ENCODE peak calls at places on chromosome 5, in eight cellular contexts. One of them, this sample, is unnamed.

GRCh38 chr5:76714771-76715483 is 999 bp upstream of the F2R start:
- DNase-seq in endothelial cell of umbilical vein: no peak
- DNase-seq in K562: no peak
- DNase-seq in trophoblast cell: no peak
- DNase-seq in HepG2: no peak
- DNase-seq in uterus: no peak
- DNase-seq in SJSA1: no peak
- DNase-seq in A673: peak; percentile 96
- DNase-seq in this sample: no peak

GRCh38 chr5:37771731-37772130 is 68.1 kb downstream of the GDNF start:
- DNase-seq in K562: no peak
- DNase-seq in A673: no peak
- DNase-seq in endothelial cell of umbilical vein: no peak
- DNase-seq in SJSA1: peak; percentile 98
- DNase-seq in trophoblast cell: peak; percentile 88
- DNase-seq in HepG2: no peak
- DNase-seq in uterus: no peak
- DNase-seq in this sample: no peak

GRCh38 chr5:148029131-148029530 is 34.6 kb upstream of the SPINK5 start:
- DNase-seq in A673: no peak
- DNase-seq in K562: no peak
- DNase-seq in uterus: no peak
- DNase-seq in endothelial cell of umbilical vein: no peak
- DNase-seq in SJSA1: no peak
- DNase-seq in trophoblast cell: no peak
- DNase-seq in HepG2: no peak
- DNase-seq in this sample: no peak

GRCh38 chr5:177565046-177565445 is 10.7 kb upstream of the FAM193B start:
- DNase-seq in endothelial cell of umbilical vein: no peak
- DNase-seq in uterus: no peak
- DNase-seq in SJSA1: no peak
- DNase-seq in K562: no peak
- DNase-seq in HepG2: no peak
- DNase-seq in trophoblast cell: no peak
- DNase-seq in A673: no peak
- DNase-seq in this sample: no peak

GRCh38 chr5:133754575-133755169 is 142.3 kb upstream of the FSTL4 start:
- DNase-seq in trophoblast cell: peak; percentile 31
- DNase-seq in HepG2: peak; percentile 28
- DNase-seq in SJSA1: no peak
- DNase-seq in A673: peak; percentile 41
- DNase-seq in endothelial cell of umbilical vein: peak; percentile 21
- DNase-seq in K562: peak; percentile 30
- DNase-seq in uterus: no peak
- DNase-seq in this sample: no peak

GRCh38 chr5:174323878-174324281 is 278.4 kb downstream of the NSG2 start:
- DNase-seq in A673: peak; percentile 28
- DNase-seq in trophoblast cell: no peak
- DNase-seq in K562: peak; percentile 46
- DNase-seq in SJSA1: no peak
- DNase-seq in HepG2: peak; percentile 19
- DNase-seq in uterus: no peak
- DNase-seq in endothelial cell of umbilical vein: no peak
- DNase-seq in this sample: no peak

GRCh38 chr5:43073597-43074546 is 33.8 kb upstream of the ANXA2R start:
- DNase-seq in SJSA1: peak; percentile 41
- DNase-seq in HepG2: peak; percentile 49
- DNase-seq in K562: peak; percentile 65
- DNase-seq in endothelial cell of umbilical vein: peak; percentile 34
- DNase-seq in A673: peak; percentile 62
- DNase-seq in uterus: no peak
- DNase-seq in trophoblast cell: no peak
- DNase-seq in this sample: no peak

GRCh38 chr5:72653586-72653985 is 146.4 kb upstream of the ZNF366 start:
- DNase-seq in endothelial cell of umbilical vein: no peak
- DNase-seq in trophoblast cell: no peak
- DNase-seq in K562: no peak
- DNase-seq in A673: no peak
- DNase-seq in HepG2: no peak
- DNase-seq in uterus: no peak
- DNase-seq in SJSA1: peak; percentile 49
- DNase-seq in this sample: no peak

GRCh38 chr5:144028644-144029043 is 141.8 kb downstream of the YIPF5 start:
- DNase-seq in K562: no peak
- DNase-seq in trophoblast cell: no peak
- DNase-seq in SJSA1: peak; percentile 11
- DNase-seq in uterus: no peak
- DNase-seq in endothelial cell of umbilical vein: peak; percentile 72
- DNase-seq in A673: peak; percentile 3
- DNase-seq in HepG2: no peak
- DNase-seq in this sample: no peak

GRCh38 chr5:6545036-6545693 is 87.7 kb downstream of the NSUN2 start:
- DNase-seq in endothelial cell of umbilical vein: no peak
- DNase-seq in HepG2: no peak
- DNase-seq in trophoblast cell: no peak
- DNase-seq in A673: no peak
- DNase-seq in uterus: no peak
- DNase-seq in SJSA1: no peak
- DNase-seq in K562: no peak
- DNase-seq in this sample: no peak

GRCh38 chr5:98975682-98976407 is 47.0 kb upstream of the CHD1 start:
- DNase-seq in endothelial cell of umbilical vein: no peak
- DNase-seq in trophoblast cell: no peak
- DNase-seq in HepG2: no peak
- DNase-seq in K562: no peak
- DNase-seq in uterus: no peak
- DNase-seq in A673: no peak
- DNase-seq in SJSA1: no peak
- DNase-seq in this sample: no peak

GRCh38 chr5:532521-533242 is 8.4 kb upstream of the SLC9A3 start:
- DNase-seq in K562: no peak
- DNase-seq in HepG2: peak; percentile 40
- DNase-seq in A673: no peak
- DNase-seq in SJSA1: no peak
- DNase-seq in uterus: no peak
- DNase-seq in endothelial cell of umbilical vein: no peak
- DNase-seq in trophoblast cell: no peak
- DNase-seq in this sample: peak; percentile 60

GRCh38 chr5:171569065-171569712 is 149.7 kb downstream of the FGF18 start:
- DNase-seq in A673: no peak
- DNase-seq in SJSA1: no peak
- DNase-seq in trophoblast cell: no peak
- DNase-seq in endothelial cell of umbilical vein: peak; percentile 54
- DNase-seq in K562: no peak
- DNase-seq in HepG2: no peak
- DNase-seq in uterus: no peak
- DNase-seq in this sample: no peak

GRCh38 chr5:93902288-93902687 is 160.9 kb upstream of the POU5F2 start:
- DNase-seq in endothelial cell of umbilical vein: no peak
- DNase-seq in trophoblast cell: no peak
- DNase-seq in K562: no peak
- DNase-seq in SJSA1: no peak
- DNase-seq in uterus: no peak
- DNase-seq in HepG2: peak; percentile 76
- DNase-seq in A673: no peak
- DNase-seq in this sample: no peak

GRCh38 chr5:89213584-89213983 is 330.6 kb upstream of the MEF2C start:
- DNase-seq in uterus: no peak
- DNase-seq in endothelial cell of umbilical vein: no peak
- DNase-seq in A673: peak; percentile 2
- DNase-seq in SJSA1: no peak
- DNase-seq in trophoblast cell: no peak
- DNase-seq in HepG2: no peak
- DNase-seq in K562: no peak
- DNase-seq in this sample: peak; percentile 76

GRCh38 chr5:178441486-178442270 is 148.5 kb downstream of the COL23A1 start:
- DNase-seq in uterus: no peak
- DNase-seq in trophoblast cell: no peak
- DNase-seq in endothelial cell of umbilical vein: no peak
- DNase-seq in K562: no peak
- DNase-seq in SJSA1: no peak
- DNase-seq in A673: no peak
- DNase-seq in HepG2: no peak
- DNase-seq in this sample: peak; percentile 30

GRCh38 chr5:32552936-32553335 is 32.4 kb upstream of the SUB1 start:
- DNase-seq in SJSA1: no peak
- DNase-seq in HepG2: no peak
- DNase-seq in A673: no peak
- DNase-seq in uterus: no peak
- DNase-seq in trophoblast cell: no peak
- DNase-seq in endothelial cell of umbilical vein: no peak
- DNase-seq in K562: no peak
- DNase-seq in this sample: no peak

GRCh38 chr5:146463446-146463845 is 16.3 kb downstream of the TCERG1 start:
- DNase-seq in trophoblast cell: no peak
- DNase-seq in A673: no peak
- DNase-seq in K562: no peak
- DNase-seq in HepG2: no peak
- DNase-seq in SJSA1: no peak
- DNase-seq in uterus: no peak
- DNase-seq in endothelial cell of umbilical vein: no peak
- DNase-seq in this sample: no peak
- H3K4me1 ChIP-seq in trophoblast cell: no peaks in the 10 kb centered on the region
- H3K4me1 ChIP-seq in A673: peaks cover 17% of the 10 kb centered on the region
- H3K4me1 ChIP-seq in K562: no peaks in the 10 kb centered on the region
- H3K4me1 ChIP-seq in HepG2: no peaks in the 10 kb centered on the region
- H3K4me1 ChIP-seq in SJSA1: peaks cover 22% of the 10 kb centered on the region
- H3K4me1 ChIP-seq in uterus: no peaks in the 10 kb centered on the region
- H3K4me1 ChIP-seq in endothelial cell of umbilical vein: peaks cover 22% of the 10 kb centered on the region
- H3K4me1 ChIP-seq in this sample: no peaks in the 10 kb centered on the region

DNA sequence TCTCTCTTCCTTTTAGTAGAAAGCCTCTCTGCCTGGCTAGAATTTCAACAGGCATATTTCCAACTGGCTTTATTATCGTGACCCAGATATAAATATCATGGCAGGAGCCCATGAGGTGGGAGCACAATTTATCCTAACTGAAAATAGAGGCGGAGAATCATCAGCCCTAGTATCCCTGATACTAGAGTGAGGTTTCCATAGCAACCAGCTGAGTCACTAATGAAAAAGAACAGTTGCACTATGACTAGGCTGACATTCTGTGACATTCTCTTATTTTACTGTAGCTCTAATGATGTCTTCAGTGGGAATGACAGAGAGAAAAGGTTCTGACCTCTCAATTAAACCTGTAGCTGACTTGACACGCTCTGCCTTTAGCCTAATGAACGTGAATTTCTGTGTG is 96.3 kb upstream of the CAST start:
- DNase-seq in HepG2: no peak
- DNase-seq in trophoblast cell: no peak
- DNase-seq in endothelial cell of umbilical vein: peak; percentile 79
- DNase-seq in K562: no peak
- DNase-seq in SJSA1: peak; percentile 58
- DNase-seq in uterus: no peak
- DNase-seq in A673: peak; percentile 78
- DNase-seq in this sample: no peak
- H3K27ac ChIP-seq in HepG2: no peak overlapping the region
- H3K27ac ChIP-seq in trophoblast cell: no peak overlapping the region
- H3K27ac ChIP-seq in endothelial cell of umbilical vein: peak overlapping the region; percentile 97
- H3K27ac ChIP-seq in K562: no peak overlapping the region
- H3K27ac ChIP-seq in SJSA1: peak overlapping the region; percentile 69
- H3K27ac ChIP-seq in uterus: no peak overlapping the region
- H3K27ac ChIP-seq in A673: peak overlapping the region; percentile 79
- H3K27ac ChIP-seq in this sample: no peak overlapping the region

GRCh38 chr5:2906302-2907090 is 155.0 kb upstream of the IRX2 start:
- DNase-seq in K562: no peak
- DNase-seq in endothelial cell of umbilical vein: no peak
- DNase-seq in SJSA1: no peak
- DNase-seq in HepG2: no peak
- DNase-seq in A673: no peak
- DNase-seq in trophoblast cell: no peak
- DNase-seq in uterus: no peak
- DNase-seq in this sample: no peak

GRCh38 chr5:2910401-2911175 is 159.1 kb upstream of the IRX2 start:
- DNase-seq in uterus: no peak
- DNase-seq in endothelial cell of umbilical vein: no peak
- DNase-seq in SJSA1: no peak
- DNase-seq in HepG2: no peak
- DNase-seq in K562: no peak
- DNase-seq in A673: no peak
- DNase-seq in trophoblast cell: no peak
- DNase-seq in this sample: no peak

GRCh38 chr5:2905741-2906140 is 154.3 kb upstream of the IRX2 start:
- DNase-seq in K562: no peak
- DNase-seq in endothelial cell of umbilical vein: no peak
- DNase-seq in HepG2: no peak
- DNase-seq in A673: no peak
- DNase-seq in trophoblast cell: no peak
- DNase-seq in uterus: no peak
- DNase-seq in SJSA1: no peak
- DNase-seq in this sample: no peak

GRCh38 chr5:2909035-2909434 is 157.6 kb upstream of the IRX2 start:
- DNase-seq in trophoblast cell: no peak
- DNase-seq in HepG2: no peak
- DNase-seq in SJSA1: no peak
- DNase-seq in K562: no peak
- DNase-seq in A673: no peak
- DNase-seq in endothelial cell of umbilical vein: no peak
- DNase-seq in uterus: no peak
- DNase-seq in this sample: no peak

GRCh38 chr5:2908086-2908485 is 156.6 kb upstream of the IRX2 start:
- DNase-seq in uterus: no peak
- DNase-seq in K562: no peak
- DNase-seq in HepG2: no peak
- DNase-seq in A673: no peak
- DNase-seq in trophoblast cell: no peak
- DNase-seq in SJSA1: no peak
- DNase-seq in endothelial cell of umbilical vein: no peak
- DNase-seq in this sample: no peak
- H3K9me3 ChIP-seq in uterus: no peaks in the 10 kb centered on the region
- H3K9me3 ChIP-seq in K562: no peaks in the 10 kb centered on the region
- H3K9me3 ChIP-seq in HepG2: no peaks in the 10 kb centered on the region
- H3K9me3 ChIP-seq in A673: peaks cover 46% of the 10 kb centered on the region
- H3K9me3 ChIP-seq in trophoblast cell: peaks cover 2% of the 10 kb centered on the region
- H3K9me3 ChIP-seq in SJSA1: peaks cover 23% of the 10 kb centered on the region
- H3K9me3 ChIP-seq in endothelial cell of umbilical vein: peaks cover 3% of the 10 kb centered on the region
- H3K9me3 ChIP-seq in this sample: peaks cover 2% of the 10 kb centered on the region

GRCh38 chr5:141479776-141480175 is 4.0 kb downstream of the PCDHGC3 start:
- DNase-seq in A673: no peak
- DNase-seq in endothelial cell of umbilical vein: no peak
- DNase-seq in SJSA1: no peak
- DNase-seq in K562: no peak
- DNase-seq in uterus: no peak
- DNase-seq in HepG2: no peak
- DNase-seq in trophoblast cell: no peak
- DNase-seq in this sample: no peak
- H3K4me1 ChIP-seq in A673: peaks cover 49% of the 10 kb centered on the region
- H3K4me1 ChIP-seq in endothelial cell of umbilical vein: peaks cover 12% of the 10 kb centered on the region
- H3K4me1 ChIP-seq in SJSA1: peaks cover 21% of the 10 kb centered on the region
- H3K4me1 ChIP-seq in K562: no peaks in the 10 kb centered on the region
- H3K4me1 ChIP-seq in uterus: peaks cover 15% of the 10 kb centered on the region
- H3K4me1 ChIP-seq in HepG2: no peaks in the 10 kb centered on the region
- H3K4me1 ChIP-seq in trophoblast cell: peaks cover 17% of the 10 kb centered on the region
- H3K4me1 ChIP-seq in this sample: no peaks in the 10 kb centered on the region

This sample was measured in aorta.